ENCODE peak calls at places on chromosomes 3 and 15, in eight cellular contexts. Z is body of pancreas, N is left lung, Y is fibroblast of lung, X is K562, O is heart left ventricle, K is BE2C, E is PC-3. G is an unnamed sample.

GRCh38 chr3:146640955-146641867 is 36.1 kb upstream of the PLSCR5 start:
- DNase-seq in Z (no peak), N (no peak), Y (peak; percentile 66), X (peak; percentile 36), O (no peak), K (no peak), E (peak; percentile 77), G (no peak)

GRCh38 chr3:128873623-128874022 is 5.8 kb upstream of the ACAD9 start:
- DNase-seq in Z (no peak), N (no peak), Y (no peak), X (no peak), O (no peak), K (no peak), E (no peak), G (no peak)

GRCh38 chr3:187150186-187150585 is 10.9 kb upstream of the RPL39L start:
- DNase-seq in Z (no peak), N (no peak), Y (no peak), X (no peak), O (no peak), K (no peak), E (no peak), G (no peak)

GRCh38 chr3:153626158-153626557 is 464.1 kb downstream of the RAP2B start:
- DNase-seq in Z (no peak), N (no peak), Y (no peak), X (no peak), O (no peak), K (no peak), E (no peak), G (no peak)

GRCh38 chr3:186368164-186368563 is 6.1 kb upstream of the DGKG start:
- DNase-seq in Z (no peak), N (no peak), Y (no peak), X (no peak), O (no peak), K (no peak), E (no peak), G (no peak)

GRCh38 chr3:44001072-44001471 is 240.6 kb upstream of the TOPAZ1 start:
- DNase-seq in Z (no peak), N (no peak), Y (peak; percentile 12), X (no peak), O (no peak), K (no peak), E (peak; percentile 45), G (no peak)

GRCh38 chr3:111484666-111485065 is 57.3 kb upstream of the CD96 start:
- DNase-seq in Z (no peak), N (no peak), Y (peak; percentile 94), X (no peak), O (no peak), K (no peak), E (no peak), G (no peak)

GRCh38 chr15:36658321-36658720 is 78.9 kb downstream of the CDIN1 start:
- DNase-seq in Z (no peak), N (no peak), Y (peak; percentile 16), X (no peak), O (no peak), K (no peak), E (peak; percentile 88), G (no peak)

GRCh38 chr3:52126500-52126899 is 27.7 kb downstream of the POC1A start:
- DNase-seq in Z (no peak), N (no peak), Y (no peak), X (no peak), O (peak; percentile 10), K (no peak), E (no peak), G (no peak)

GRCh38 chr3:9704343-9705322 is 1.0 kb downstream of the CPNE9 start:
- DNase-seq in Z (peak; percentile 28), N (no peak), Y (peak; percentile 25), X (peak; percentile 70), O (no peak), K (peak; percentile 76), E (peak; percentile 19), G (no peak)

GRCh38 chr3:59006791-59007517 is 42.9 kb downstream of the CFAP20DC start:
- DNase-seq in Z (peak; percentile 49), N (no peak), Y (peak; percentile 75), X (peak; percentile 12), O (peak; percentile 48), K (peak; percentile 61), E (no peak), G (peak; percentile 41)

GRCh38 chr3:129942296-129942695 is 32.2 kb upstream of the TRH start:
- DNase-seq in Z (peak; percentile 39), N (no peak), Y (peak; percentile 55), X (peak; percentile 53), O (peak; percentile 66), K (peak; percentile 81), E (peak; percentile 63), G (peak; percentile 49)

GRCh38 chr3:36804295-36805055 is 40.1 kb upstream of the DCLK3 start:
- DNase-seq in Z (no peak), N (no peak), Y (no peak), X (no peak), O (no peak), K (peak; percentile 26), E (no peak), G (no peak)

GRCh38 chr3:61331937-61332590 is 80.8 kb upstream of the FHIT start:
- DNase-seq in Z (no peak), N (no peak), Y (no peak), X (no peak), O (no peak), K (no peak), E (no peak), G (no peak)

GRCh38 chr15:36601497-36601932 is 22.1 kb downstream of the CDIN1 start:
- DNase-seq in Z (no peak), N (no peak), Y (peak; percentile 85), X (no peak), O (no peak), K (no peak), E (peak; percentile 28), G (no peak)

GRCh38 chr3:26574766-26575165 is 47.8 kb upstream of the LRRC3B start:
- DNase-seq in Z (no peak), N (no peak), Y (no peak), X (no peak), O (no peak), K (no peak), E (no peak), G (no peak)

GRCh38 chr15:77634266-77634962 is 1.7 kb upstream of the LINGO1 start:
- DNase-seq in Z (peak; percentile 74), N (peak; percentile 83), Y (peak; percentile 46), X (peak; percentile 88), O (peak; percentile 78), K (peak; percentile 90), E (peak; percentile 63), G (peak; percentile 56)

GRCh38 chr3:35675206-35675605 is 35.9 kb downstream of the ARPP21 start:
- DNase-seq in Z (no peak), N (no peak), Y (no peak), X (no peak), O (no peak), K (no peak), E (no peak), G (no peak)

GRCh38 chr3:31170932-31171670 is 276.6 kb upstream of the GADL1 start:
- DNase-seq in Z (no peak), N (no peak), Y (peak; percentile 73), X (no peak), O (no peak), K (no peak), E (no peak), G (no peak)

GRCh38 chr3:99084825-99085224 is 183.3 kb upstream of the DCBLD2 start:
- DNase-seq in Z (no peak), N (no peak), Y (no peak), X (no peak), O (no peak), K (no peak), E (peak; percentile 95), G (no peak)

GRCh38 chr15:80779658-80780415 is 667 bp downstream of the CEMIP start:
- DNase-seq in Z (no peak), N (peak; percentile 76), Y (peak; percentile 25), X (no peak), O (no peak), K (peak; percentile 33), E (peak; percentile 48), G (no peak)

GRCh38 chr3:131007782-131008181 is 18.8 kb downstream of the ASTE1 start:
- DNase-seq in Z (no peak), N (no peak), Y (peak; percentile 29), X (no peak), O (no peak), K (no peak), E (no peak), G (no peak)

GRCh38 chr3:52790337-52790736 is 4.3 kb upstream of the ITIH3 start:
- DNase-seq in Z (no peak), N (no peak), Y (no peak), X (no peak), O (peak; percentile 23), K (no peak), E (no peak), G (no peak)

DNA sequence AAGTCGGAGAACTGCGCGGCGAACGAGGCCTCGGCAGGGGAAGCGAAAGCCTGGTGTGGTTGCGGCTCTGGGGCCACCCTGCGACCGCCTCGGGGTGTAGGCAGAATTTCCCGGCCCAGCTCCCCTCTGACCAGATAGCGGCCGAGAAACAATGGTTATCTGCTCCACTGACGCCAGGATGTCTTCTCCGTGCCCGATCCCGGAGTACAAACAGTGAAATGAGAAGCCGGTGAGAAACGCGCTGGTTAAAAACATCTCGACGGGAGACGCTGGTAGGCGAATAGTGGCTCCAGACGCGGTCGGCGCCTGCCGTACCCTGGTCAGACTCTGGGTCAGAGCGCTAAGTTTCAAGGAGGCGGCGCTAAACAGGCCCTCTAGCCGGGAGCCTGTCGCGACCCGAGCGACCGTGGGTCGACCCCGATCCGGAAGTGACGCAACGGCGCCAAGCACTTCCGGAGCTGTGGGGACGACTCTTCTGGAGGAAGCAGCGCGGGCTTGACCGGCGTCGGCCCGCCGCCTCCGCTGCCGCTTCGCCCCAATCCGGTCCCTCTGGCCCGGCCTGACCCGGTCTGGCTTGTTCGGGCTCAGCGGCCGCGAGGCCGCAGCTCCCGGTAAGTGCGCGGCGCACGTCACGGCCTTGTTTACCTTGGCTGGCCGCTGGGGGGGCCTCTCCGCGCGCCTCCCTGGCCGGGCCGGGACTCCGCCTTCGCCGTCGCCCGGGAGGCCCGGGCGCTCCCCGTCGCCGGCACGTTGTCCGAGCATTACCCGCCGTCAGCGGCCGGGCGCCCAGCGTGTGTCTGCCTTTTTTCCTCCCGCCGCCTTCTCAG is at the start of gene ARIH2:
- DNase-seq in Z (peak; percentile 91), N (peak; percentile 98), Y (peak; percentile 94), X (peak; percentile 95), O (peak; percentile 97), K (peak; percentile 89), E (peak; percentile 95), G (peak; percentile 93)
- TF ChIP-seq CTCF in Z (no peak), N (no peak), Y (peak; percentile 10), X (peak; percentile 10), O (peak; percentile 24), K (no peak), E (peak; percentile 14), G (peak; percentile 14)

GRCh38 chr3:127448671-127449070 is 141.9 kb downstream of the TPRA1 start:
- DNase-seq in Z (peak; percentile 5), N (no peak), Y (no peak), X (no peak), O (no peak), K (peak; percentile 4), E (no peak), G (no peak)
- H3K4me1 ChIP-seq in Z (no peaks in the 10 kb centered on the region), N (no peaks in the 10 kb centered on the region), Y (no peaks in the 10 kb centered on the region), X (no peaks in the 10 kb centered on the region), O (no peaks in the 10 kb centered on the region), K (no peaks in the 10 kb centered on the region), E (no peaks in the 10 kb centered on the region), G (no peaks in the 10 kb centered on the region)

GRCh38 chr15:27201425-27201824 is 230.4 kb downstream of the GABRG3 start:
- DNase-seq in Z (no peak), N (no peak), Y (no peak), X (no peak), O (no peak), K (no peak), E (no peak), G (no peak)
- TF ChIP-seq CTCF in Z (no peak), N (no peak), Y (no peak), X (no peak), O (no peak), K (no peak), E (no peak), G (no peak)

GRCh38 chr3:123840961-123841360 is 43.2 kb downstream of the MYLK start:
- DNase-seq in Z (no peak), N (no peak), Y (no peak), X (no peak), O (no peak), K (no peak), E (no peak), G (no peak)
- H3K4me1 ChIP-seq in Z (no peaks in the 10 kb centered on the region), N (no peaks in the 10 kb centered on the region), Y (no peaks in the 10 kb centered on the region), X (no peaks in the 10 kb centered on the region), O (no peaks in the 10 kb centered on the region), K (no peaks in the 10 kb centered on the region), E (no peaks in the 10 kb centered on the region), G (no peaks in the 10 kb centered on the region)